ENCODE peak calls at places on chromosomes 5 and 9, in ten cellular contexts. One of them, this sample, is unnamed.

GRCh38 chr9:80233102-80233843 is 661.5 kb downstream of the TLE4 start:
- DNase-seq in NCI-H1436 treated with DMSO at 0.1 percent for 48 hours: no peak
- DNase-seq in breast epithelium: no peak
- DNase-seq in AG08396: no peak
- DNase-seq in neural crest cell: no peak
- DNase-seq in SK-N-SH: peak
- DNase-seq in activated T-cell treated with anti-CD3 and anti-CD28 coated beads for 1 hour: no peak
- DNase-seq in vagina: no peak
- DNase-seq in PC-3: no peak
- DNase-seq in frontal cortex: no peak
- DNase-seq in this sample: no peak

GRCh38 chr9:94780516-94780950 is 54.0 kb downstream of the AOPEP start:
- DNase-seq in vagina: peak
- DNase-seq in SK-N-SH: peak
- DNase-seq in breast epithelium: no peak
- DNase-seq in frontal cortex: no peak
- DNase-seq in activated T-cell treated with anti-CD3 and anti-CD28 coated beads for 1 hour: no peak
- DNase-seq in PC-3: no peak
- DNase-seq in neural crest cell: no peak
- DNase-seq in NCI-H1436 treated with DMSO at 0.1 percent for 48 hours: no peak
- DNase-seq in AG08396: no peak
- DNase-seq in this sample: no peak

GRCh38 chr9:113350338-113350672 is 964 bp downstream of the BSPRY start:
- DNase-seq in PC-3: no peak
- DNase-seq in neural crest cell: no peak
- DNase-seq in NCI-H1436 treated with DMSO at 0.1 percent for 48 hours: no peak
- DNase-seq in SK-N-SH: no peak
- DNase-seq in vagina: no peak
- DNase-seq in activated T-cell treated with anti-CD3 and anti-CD28 coated beads for 1 hour: no peak
- DNase-seq in AG08396: no peak
- DNase-seq in breast epithelium: no peak
- DNase-seq in frontal cortex: no peak
- DNase-seq in this sample: no peak

GRCh38 chr5:155193483-155194107 is 180.0 kb downstream of the KIF4B start:
- DNase-seq in NCI-H1436 treated with DMSO at 0.1 percent for 48 hours: no peak
- DNase-seq in AG08396: no peak
- DNase-seq in breast epithelium: no peak
- DNase-seq in vagina: no peak
- DNase-seq in frontal cortex: no peak
- DNase-seq in activated T-cell treated with anti-CD3 and anti-CD28 coated beads for 1 hour: no peak
- DNase-seq in PC-3: no peak
- DNase-seq in SK-N-SH: no peak
- DNase-seq in neural crest cell: no peak
- DNase-seq in this sample: no peak

GRCh38 chr5:43514471-43514815 is 505 bp downstream of the C5orf34 start:
- DNase-seq in PC-3: peak
- DNase-seq in frontal cortex: no peak
- DNase-seq in activated T-cell treated with anti-CD3 and anti-CD28 coated beads for 1 hour: peak
- DNase-seq in SK-N-SH: peak
- DNase-seq in AG08396: peak
- DNase-seq in NCI-H1436 treated with DMSO at 0.1 percent for 48 hours: no peak
- DNase-seq in breast epithelium: no peak
- DNase-seq in vagina: no peak
- DNase-seq in neural crest cell: no peak
- DNase-seq in this sample: peak

GRCh38 chr9:130549093-130549735 is 30.2 kb upstream of the FUBP3 start:
- DNase-seq in breast epithelium: no peak
- DNase-seq in activated T-cell treated with anti-CD3 and anti-CD28 coated beads for 1 hour: no peak
- DNase-seq in NCI-H1436 treated with DMSO at 0.1 percent for 48 hours: no peak
- DNase-seq in frontal cortex: no peak
- DNase-seq in neural crest cell: no peak
- DNase-seq in AG08396: no peak
- DNase-seq in SK-N-SH: no peak
- DNase-seq in vagina: no peak
- DNase-seq in PC-3: peak
- DNase-seq in this sample: no peak

GRCh38 chr5:177498013-177498847 is 826 bp upstream of the PDLIM7 start:
- DNase-seq in neural crest cell: no peak
- DNase-seq in NCI-H1436 treated with DMSO at 0.1 percent for 48 hours: no peak
- DNase-seq in SK-N-SH: no peak
- DNase-seq in AG08396: no peak
- DNase-seq in PC-3: peak
- DNase-seq in vagina: no peak
- DNase-seq in frontal cortex: no peak
- DNase-seq in breast epithelium: no peak
- DNase-seq in activated T-cell treated with anti-CD3 and anti-CD28 coated beads for 1 hour: no peak
- DNase-seq in this sample: peak

GRCh38 chr9:124017064-124017928 is 5.7 kb downstream of the LHX2 start:
- DNase-seq in vagina: no peak
- DNase-seq in SK-N-SH: peak
- DNase-seq in activated T-cell treated with anti-CD3 and anti-CD28 coated beads for 1 hour: no peak
- DNase-seq in AG08396: no peak
- DNase-seq in neural crest cell: no peak
- DNase-seq in NCI-H1436 treated with DMSO at 0.1 percent for 48 hours: no peak
- DNase-seq in PC-3: no peak
- DNase-seq in frontal cortex: no peak
- DNase-seq in breast epithelium: no peak
- DNase-seq in this sample: no peak

GRCh38 chr5:174045470-174046025 is at the start of gene NSG2:
- DNase-seq in frontal cortex: peak
- DNase-seq in AG08396: peak
- DNase-seq in breast epithelium: peak
- DNase-seq in vagina: no peak
- DNase-seq in activated T-cell treated with anti-CD3 and anti-CD28 coated beads for 1 hour: no peak
- DNase-seq in neural crest cell: peak
- DNase-seq in NCI-H1436 treated with DMSO at 0.1 percent for 48 hours: peak
- DNase-seq in PC-3: peak
- DNase-seq in SK-N-SH: peak
- DNase-seq in this sample: peak

GRCh38 chr9:114085404-114085803 is 7.3 kb upstream of the AMBP start:
- DNase-seq in frontal cortex: no peak
- DNase-seq in breast epithelium: no peak
- DNase-seq in neural crest cell: no peak
- DNase-seq in activated T-cell treated with anti-CD3 and anti-CD28 coated beads for 1 hour: no peak
- DNase-seq in AG08396: no peak
- DNase-seq in PC-3: no peak
- DNase-seq in NCI-H1436 treated with DMSO at 0.1 percent for 48 hours: no peak
- DNase-seq in vagina: no peak
- DNase-seq in SK-N-SH: no peak
- DNase-seq in this sample: no peak

GRCh38 chr5:181121675-181122561 is 9.1 kb downstream of the OR2V1 start:
- DNase-seq in neural crest cell: no peak
- DNase-seq in breast epithelium: no peak
- DNase-seq in PC-3: no peak
- DNase-seq in vagina: peak
- DNase-seq in frontal cortex: no peak
- DNase-seq in activated T-cell treated with anti-CD3 and anti-CD28 coated beads for 1 hour: no peak
- DNase-seq in NCI-H1436 treated with DMSO at 0.1 percent for 48 hours: no peak
- DNase-seq in AG08396: no peak
- DNase-seq in SK-N-SH: peak
- DNase-seq in this sample: no peak

GRCh38 chr5:5132896-5133295 is 7.2 kb upstream of the ADAMTS16 start:
- DNase-seq in SK-N-SH: no peak
- DNase-seq in breast epithelium: no peak
- DNase-seq in neural crest cell: no peak
- DNase-seq in NCI-H1436 treated with DMSO at 0.1 percent for 48 hours: no peak
- DNase-seq in frontal cortex: no peak
- DNase-seq in PC-3: no peak
- DNase-seq in activated T-cell treated with anti-CD3 and anti-CD28 coated beads for 1 hour: no peak
- DNase-seq in AG08396: no peak
- DNase-seq in vagina: no peak
- DNase-seq in this sample: no peak

This sample was measured in AG20443.